ENCODE peak calls at places on chromosome 9, in five cellular contexts. One of them, this sample, is unnamed. For H3K4me1, the result is how much of the 10 kb centered on the place peaks cover.

GRCh38 chr9:123395276-123396006 is 39.4 kb downstream of the CRB2 start:
- DNase-seq in mesenchymal stem cell: peak
- DNase-seq in CD8-positive, alpha-beta memory T cell: no peak
- DNase-seq in A673: peak
- DNase-seq in kidney: no peak
- DNase-seq in this sample: no peak

GRCh38 chr9:78439192-78439865 is 142.4 kb downstream of the PSAT1 start:
- DNase-seq in mesenchymal stem cell: peak
- DNase-seq in CD8-positive, alpha-beta memory T cell: peak
- DNase-seq in A673: peak
- DNase-seq in kidney: peak
- DNase-seq in this sample: peak

GRCh38 chr9:8649157-8649556 is 849.6 kb upstream of the DMAC1 start:
- DNase-seq in mesenchymal stem cell: peak
- DNase-seq in CD8-positive, alpha-beta memory T cell: no peak
- DNase-seq in A673: no peak
- DNase-seq in kidney: no peak
- DNase-seq in this sample: no peak

GRCh38 chr9:971901-972511 is 4.4 kb upstream of the DMRT3 start:
- DNase-seq in mesenchymal stem cell: no peak
- DNase-seq in CD8-positive, alpha-beta memory T cell: no peak
- DNase-seq in A673: no peak
- DNase-seq in kidney: peak
- DNase-seq in this sample: peak

GRCh38 chr9:131827821-131828369 is 88.0 kb upstream of the RAPGEF1 start:
- DNase-seq in mesenchymal stem cell: no peak
- DNase-seq in CD8-positive, alpha-beta memory T cell: peak
- DNase-seq in A673: no peak
- DNase-seq in kidney: peak
- DNase-seq in this sample: no peak

GRCh38 chr9:70192707-70193106 is 66.1 kb upstream of the SMC5 start:
- DNase-seq in mesenchymal stem cell: no peak
- DNase-seq in CD8-positive, alpha-beta memory T cell: no peak
- DNase-seq in A673: no peak
- DNase-seq in kidney: no peak
- DNase-seq in this sample: no peak

GRCh38 chr9:107389617-107390071 is 99.9 kb downstream of the KLF4 start:
- DNase-seq in mesenchymal stem cell: peak
- DNase-seq in CD8-positive, alpha-beta memory T cell: no peak
- DNase-seq in A673: no peak
- DNase-seq in kidney: peak
- DNase-seq in this sample: peak

GRCh38 chr9:6897831-6898230 is 140.1 kb downstream of the KDM4C start:
- DNase-seq in mesenchymal stem cell: no peak
- DNase-seq in CD8-positive, alpha-beta memory T cell: no peak
- DNase-seq in A673: no peak
- DNase-seq in kidney: no peak
- DNase-seq in this sample: peak

GRCh38 chr9:77663754-77664153 is 15.6 kb upstream of the GNA14 start:
- DNase-seq in mesenchymal stem cell: no peak
- DNase-seq in CD8-positive, alpha-beta memory T cell: no peak
- DNase-seq in A673: no peak
- DNase-seq in kidney: peak
- DNase-seq in this sample: peak

GRCh38 chr9:88589656-88590055 is 54.7 kb downstream of the NXNL2 start:
- DNase-seq in mesenchymal stem cell: no peak
- DNase-seq in CD8-positive, alpha-beta memory T cell: no peak
- DNase-seq in A673: no peak
- DNase-seq in kidney: no peak
- DNase-seq in this sample: no peak

GRCh38 chr9:21551401-21551800 is 69.3 kb upstream of the IFNE start:
- DNase-seq in mesenchymal stem cell: no peak
- DNase-seq in CD8-positive, alpha-beta memory T cell: no peak
- DNase-seq in A673: no peak
- DNase-seq in kidney: no peak
- DNase-seq in this sample: peak
- H3K4me1 ChIP-seq in mesenchymal stem cell: under half
- H3K4me1 ChIP-seq in CD8-positive, alpha-beta memory T cell: under half
- H3K4me1 ChIP-seq in A673: under half
- H3K4me1 ChIP-seq in kidney: under half
- H3K4me1 ChIP-seq in this sample: under half

DNA sequence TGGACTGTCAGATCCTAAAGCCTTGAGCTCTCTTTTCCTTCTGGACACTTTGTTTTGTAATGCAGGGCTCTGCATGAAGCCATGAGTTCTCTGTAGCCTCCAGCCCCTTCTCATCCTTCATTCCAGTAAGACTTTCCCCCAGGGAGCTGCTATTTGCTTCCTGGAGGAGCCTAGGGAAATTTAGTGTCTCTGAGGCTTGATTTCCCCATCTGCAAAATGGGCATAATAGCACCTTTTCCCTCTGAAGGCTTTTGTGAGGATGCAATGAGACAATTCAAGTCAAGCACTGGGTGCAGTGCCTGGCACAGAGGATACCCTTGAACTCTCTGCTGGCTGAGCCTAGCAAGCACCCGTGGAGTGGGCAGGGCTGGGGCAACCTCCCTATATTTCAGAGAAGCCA is 14.5 kb upstream of the DAB2IP start:
- DNase-seq in mesenchymal stem cell: no peak
- DNase-seq in CD8-positive, alpha-beta memory T cell: no peak
- DNase-seq in A673: no peak
- DNase-seq in kidney: no peak
- DNase-seq in this sample: no peak
- H3K4me1 ChIP-seq in mesenchymal stem cell: under half
- H3K4me1 ChIP-seq in CD8-positive, alpha-beta memory T cell: under half
- H3K4me1 ChIP-seq in A673: under half
- H3K4me1 ChIP-seq in kidney: half or more
- H3K4me1 ChIP-seq in this sample: under half

GRCh38 chr9:36144322-36145206 is 8.0 kb downstream of the GLIPR2 start:
- DNase-seq in mesenchymal stem cell: no peak
- DNase-seq in CD8-positive, alpha-beta memory T cell: no peak
- DNase-seq in A673: no peak
- DNase-seq in kidney: no peak
- DNase-seq in this sample: no peak

GRCh38 chr9:36141288-36141687 is 4.8 kb downstream of the GLIPR2 start:
- DNase-seq in mesenchymal stem cell: peak
- DNase-seq in CD8-positive, alpha-beta memory T cell: no peak
- DNase-seq in A673: no peak
- DNase-seq in kidney: peak
- DNase-seq in this sample: no peak

GRCh38 chr9:36141761-36142160 is 5.2 kb downstream of the GLIPR2 start:
- DNase-seq in mesenchymal stem cell: no peak
- DNase-seq in CD8-positive, alpha-beta memory T cell: no peak
- DNase-seq in A673: no peak
- DNase-seq in kidney: no peak
- DNase-seq in this sample: no peak

GRCh38 chr9:36142510-36143161 is 6.1 kb downstream of the GLIPR2 start:
- DNase-seq in mesenchymal stem cell: peak
- DNase-seq in CD8-positive, alpha-beta memory T cell: no peak
- DNase-seq in A673: no peak
- DNase-seq in kidney: no peak
- DNase-seq in this sample: peak

DNA sequence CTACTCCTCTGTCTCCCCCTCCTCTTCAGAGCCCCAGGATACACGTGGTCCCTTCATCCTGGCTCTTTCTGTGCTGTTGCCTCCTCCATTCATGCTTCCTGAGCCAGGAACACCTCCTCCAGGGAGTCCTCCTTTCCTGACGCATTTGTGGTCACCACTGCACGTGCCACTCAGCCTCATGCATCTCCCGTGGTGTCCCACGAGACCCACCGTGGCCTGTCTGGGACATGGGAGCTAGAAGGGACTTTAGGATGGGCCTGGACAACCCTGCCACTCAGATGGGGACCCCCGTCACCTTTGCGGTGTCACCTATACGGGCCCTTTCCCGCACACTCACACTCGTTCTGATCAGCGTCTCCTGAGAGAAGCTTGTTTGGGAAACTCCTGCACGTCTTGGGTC is 6.7 kb downstream of the GLIPR2 start:
- DNase-seq in mesenchymal stem cell: no peak
- DNase-seq in CD8-positive, alpha-beta memory T cell: no peak
- DNase-seq in A673: no peak
- DNase-seq in kidney: no peak
- DNase-seq in this sample: no peak
- H3K4me1 ChIP-seq in mesenchymal stem cell: under half
- H3K4me1 ChIP-seq in CD8-positive, alpha-beta memory T cell: half or more
- H3K4me1 ChIP-seq in A673: under half
- H3K4me1 ChIP-seq in kidney: under half
- H3K4me1 ChIP-seq in this sample: under half

DNA sequence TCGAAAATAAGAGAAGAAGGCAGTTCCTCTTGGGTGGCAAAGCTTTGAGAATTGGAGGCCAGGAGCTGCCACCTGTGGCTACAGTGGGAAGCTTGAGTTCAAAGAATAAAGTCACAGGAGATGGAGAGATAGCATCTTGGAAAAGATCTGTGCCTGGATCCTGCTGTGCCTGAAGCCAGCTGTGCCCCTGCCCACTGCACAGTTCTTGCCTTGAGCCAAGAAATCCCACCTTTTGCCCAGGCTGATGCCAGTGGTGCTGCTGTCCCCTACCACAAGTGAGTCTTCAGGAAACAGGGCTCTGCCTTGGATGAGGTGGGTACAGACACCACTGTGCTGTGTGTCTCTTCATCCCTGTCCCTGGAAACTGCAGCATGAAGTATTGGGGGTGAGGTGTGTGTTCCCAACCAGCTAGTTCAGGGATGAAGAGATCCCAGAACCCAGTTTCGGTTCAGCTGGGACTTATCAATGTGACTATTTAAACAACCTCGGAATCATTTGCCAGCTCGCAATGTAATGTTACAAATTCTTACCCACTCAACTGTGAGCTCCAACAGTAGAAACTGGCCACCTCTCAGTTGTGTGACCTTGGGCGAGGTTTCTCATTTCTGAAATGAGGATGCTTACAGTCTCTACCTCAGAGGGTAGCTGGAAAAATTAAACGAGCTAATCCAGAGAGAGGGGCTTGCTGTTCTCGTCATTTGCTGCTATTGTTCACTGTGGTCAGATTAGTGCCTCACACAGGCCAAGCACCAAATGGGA is 5.9 kb downstream of the IER5L start:
- DNase-seq in mesenchymal stem cell: no peak
- DNase-seq in CD8-positive, alpha-beta memory T cell: no peak
- DNase-seq in A673: no peak
- DNase-seq in kidney: no peak
- DNase-seq in this sample: no peak
- H3K4me1 ChIP-seq in mesenchymal stem cell: under half
- H3K4me1 ChIP-seq in CD8-positive, alpha-beta memory T cell: under half
- H3K4me1 ChIP-seq in A673: under half
- H3K4me1 ChIP-seq in kidney: under half
- H3K4me1 ChIP-seq in this sample: under half

GRCh38 chr9:79577969-79578723 is 6.4 kb downstream of the TLE4 start:
- DNase-seq in mesenchymal stem cell: no peak
- DNase-seq in CD8-positive, alpha-beta memory T cell: no peak
- DNase-seq in A673: no peak
- DNase-seq in kidney: no peak
- DNase-seq in this sample: no peak
- H3K4me1 ChIP-seq in mesenchymal stem cell: under half
- H3K4me1 ChIP-seq in CD8-positive, alpha-beta memory T cell: half or more
- H3K4me1 ChIP-seq in A673: under half
- H3K4me1 ChIP-seq in kidney: under half
- H3K4me1 ChIP-seq in this sample: under half

GRCh38 chr9:86979686-86980085 is 32.4 kb upstream of the GAS1 start:
- DNase-seq in mesenchymal stem cell: no peak
- DNase-seq in CD8-positive, alpha-beta memory T cell: no peak
- DNase-seq in A673: no peak
- DNase-seq in kidney: no peak
- DNase-seq in this sample: no peak
- H3K4me1 ChIP-seq in mesenchymal stem cell: under half
- H3K4me1 ChIP-seq in CD8-positive, alpha-beta memory T cell: under half
- H3K4me1 ChIP-seq in A673: under half
- H3K4me1 ChIP-seq in kidney: under half
- H3K4me1 ChIP-seq in this sample: under half

GRCh38 chr9:2285411-2285810 is 270.3 kb downstream of the SMARCA2 start:
- DNase-seq in mesenchymal stem cell: no peak
- DNase-seq in CD8-positive, alpha-beta memory T cell: no peak
- DNase-seq in A673: no peak
- DNase-seq in kidney: no peak
- DNase-seq in this sample: no peak

GRCh38 chr9:2284770-2285169 is 269.6 kb downstream of the SMARCA2 start:
- DNase-seq in mesenchymal stem cell: no peak
- DNase-seq in CD8-positive, alpha-beta memory T cell: no peak
- DNase-seq in A673: no peak
- DNase-seq in kidney: no peak
- DNase-seq in this sample: no peak

GRCh38 chr9:2288309-2288708 is 273.2 kb downstream of the SMARCA2 start:
- DNase-seq in mesenchymal stem cell: no peak
- DNase-seq in CD8-positive, alpha-beta memory T cell: no peak
- DNase-seq in A673: no peak
- DNase-seq in kidney: no peak
- DNase-seq in this sample: no peak

GRCh38 chr9:2286306-2286705 is 271.2 kb downstream of the SMARCA2 start:
- DNase-seq in mesenchymal stem cell: no peak
- DNase-seq in CD8-positive, alpha-beta memory T cell: no peak
- DNase-seq in A673: no peak
- DNase-seq in kidney: no peak
- DNase-seq in this sample: no peak

GRCh38 chr9:2286825-2287455 is 271.8 kb downstream of the SMARCA2 start:
- DNase-seq in mesenchymal stem cell: no peak
- DNase-seq in CD8-positive, alpha-beta memory T cell: no peak
- DNase-seq in A673: no peak
- DNase-seq in kidney: no peak
- DNase-seq in this sample: no peak
- H3K4me1 ChIP-seq in mesenchymal stem cell: under half
- H3K4me1 ChIP-seq in CD8-positive, alpha-beta memory T cell: under half
- H3K4me1 ChIP-seq in A673: under half
- H3K4me1 ChIP-seq in kidney: under half
- H3K4me1 ChIP-seq in this sample: under half

GRCh38 chr9:33151007-33151557 is 16.1 kb downstream of the B4GALT1 start:
- DNase-seq in mesenchymal stem cell: peak
- DNase-seq in CD8-positive, alpha-beta memory T cell: no peak
- DNase-seq in A673: peak
- DNase-seq in kidney: no peak
- DNase-seq in this sample: peak
- H3K4me1 ChIP-seq in mesenchymal stem cell: under half
- H3K4me1 ChIP-seq in CD8-positive, alpha-beta memory T cell: half or more
- H3K4me1 ChIP-seq in A673: under half
- H3K4me1 ChIP-seq in kidney: under half
- H3K4me1 ChIP-seq in this sample: under half

GRCh38 chr9:100084145-100084478 is 14.7 kb downstream of the ERP44 start:
- DNase-seq in mesenchymal stem cell: no peak
- DNase-seq in CD8-positive, alpha-beta memory T cell: no peak
- DNase-seq in A673: no peak
- DNase-seq in kidney: no peak
- DNase-seq in this sample: no peak
- H3K4me1 ChIP-seq in mesenchymal stem cell: under half
- H3K4me1 ChIP-seq in CD8-positive, alpha-beta memory T cell: under half
- H3K4me1 ChIP-seq in A673: under half
- H3K4me1 ChIP-seq in kidney: under half
- H3K4me1 ChIP-seq in this sample: under half